ENCODE peak calls at places on chromosomes 3 and 15, in four cellular contexts. C, X, N and K are unnamed samples. For H3K27me3, H3K4me1 and H3K36me3, the result is how much of the 10 kb centered on the place peaks cover.

GRCh38 chr3:7789324-7789723 is 712.3 kb upstream of the LMCD1 start:
- DNase-seq in C (no peak), X (no peak), N (no peak), K (no peak)

GRCh38 chr3:125194849-125195601 is 17.5 kb downstream of the SLC12A8 start:
- DNase-seq in C (no peak), X (no peak), N (no peak), K (no peak)

GRCh38 chr15:50162988-50163718 is 18.8 kb upstream of the SLC27A2 start:
- DNase-seq in C (no peak), X (no peak), N (no peak), K (no peak)

GRCh38 chr3:42746455-42747450 is 26.3 kb downstream of the CCDC13 start:
- DNase-seq in C (no peak), X (peak), N (no peak), K (peak)

GRCh38 chr3:45574067-45574494 is 20.5 kb upstream of the LIMD1 start:
- DNase-seq in C (no peak), X (no peak), N (no peak), K (no peak)

GRCh38 chr3:39166932-39167532 is 13.6 kb upstream of the CSRNP1 start:
- DNase-seq in C (no peak), X (no peak), N (no peak), K (peak)

GRCh38 chr3:73765878-73766564 is 141.3 kb upstream of the PDZRN3 start:
- DNase-seq in C (no peak), X (no peak), N (no peak), K (no peak)

GRCh38 chr3:31952205-31952604 is 28.9 kb downstream of the OSBPL10 start:
- DNase-seq in C (no peak), X (no peak), N (no peak), K (no peak)

GRCh38 chr3:30693470-30694120 is 87.2 kb downstream of the TGFBR2 start:
- DNase-seq in C (peak), X (no peak), N (peak), K (no peak)

GRCh38 chr3:119796785-119797184 is 14.9 kb downstream of the NR1I2 start:
- DNase-seq in C (no peak), X (no peak), N (no peak), K (no peak)

GRCh38 chr3:188026191-188026968 is 127.6 kb upstream of the LPP start:
- DNase-seq in C (no peak), X (no peak), N (no peak), K (no peak)

GRCh38 chr3:59253523-59253922 is 203.7 kb upstream of the CFAP20DC start:
- DNase-seq in C (no peak), X (no peak), N (no peak), K (no peak)

GRCh38 chr3:180646187-180646790 is 33.0 kb downstream of the CCDC39 start:
- DNase-seq in C (peak), X (no peak), N (no peak), K (no peak)

GRCh38 chr3:135844381-135844780 is 121.1 kb upstream of the PPP2R3A start:
- DNase-seq in C (no peak), X (no peak), N (no peak), K (no peak)

GRCh38 chr3:185831195-185831594 is 6.4 kb upstream of the IGF2BP2 start:
- DNase-seq in C (no peak), X (no peak), N (no peak), K (no peak)

GRCh38 chr3:56423537-56424209 is 44.6 kb downstream of the ERC2 start:
- DNase-seq in C (no peak), X (peak), N (no peak), K (no peak)

GRCh38 chr3:138594150-138594934 is at the start of gene CEP70:
- DNase-seq in C (peak), X (peak), N (peak), K (peak)

DNA sequence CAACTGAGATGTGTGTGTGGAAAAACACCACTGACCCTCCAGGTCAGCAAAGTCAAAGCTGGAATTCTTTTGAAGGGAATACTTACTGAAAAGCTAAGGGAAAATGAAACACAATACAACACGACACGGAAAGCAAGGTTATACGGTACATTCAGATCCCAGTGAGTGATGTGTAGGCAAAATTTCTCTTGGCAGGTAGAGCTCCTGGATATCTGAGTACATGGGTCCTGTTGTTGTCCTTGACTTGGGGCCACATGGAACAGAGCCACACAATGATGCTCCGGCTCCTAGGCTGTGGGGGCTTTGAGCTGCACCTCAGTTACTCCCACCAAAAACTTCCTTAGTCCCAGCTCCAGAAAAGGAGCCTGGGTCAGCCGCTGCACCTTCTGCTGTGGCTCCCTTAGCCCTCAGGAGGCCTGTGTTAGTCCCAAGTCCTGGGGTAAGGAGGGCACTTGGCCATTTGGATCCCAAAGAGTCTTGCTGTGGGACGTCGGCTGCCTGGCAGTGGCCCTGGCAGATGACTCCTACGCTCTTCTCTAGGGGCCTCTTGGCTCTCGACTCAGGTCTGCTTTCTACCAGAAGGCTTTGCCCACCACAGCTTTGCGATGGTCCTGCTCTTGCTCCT is 95.6 kb downstream of the ADCY5 start:
- DNase-seq in C (no peak), X (no peak), N (peak), K (no peak)
- H3K27me3 ChIP-seq in C (under half), X (under half), N (under half), K (under half)

GRCh38 chr3:160099855-160100254 is 111.2 kb downstream of the IL12A start:
- DNase-seq in C (no peak), X (no peak), N (no peak), K (no peak)

GRCh38 chr3:160097478-160097877 is 108.8 kb downstream of the IL12A start:
- DNase-seq in C (no peak), X (no peak), N (no peak), K (no peak)

GRCh38 chr3:160098946-160099626 is 110.5 kb downstream of the IL12A start:
- DNase-seq in C (no peak), X (no peak), N (no peak), K (no peak)

GRCh38 chr3:160100610-160101009 is 112.0 kb downstream of the IL12A start:
- DNase-seq in C (no peak), X (no peak), N (no peak), K (no peak)

DNA sequence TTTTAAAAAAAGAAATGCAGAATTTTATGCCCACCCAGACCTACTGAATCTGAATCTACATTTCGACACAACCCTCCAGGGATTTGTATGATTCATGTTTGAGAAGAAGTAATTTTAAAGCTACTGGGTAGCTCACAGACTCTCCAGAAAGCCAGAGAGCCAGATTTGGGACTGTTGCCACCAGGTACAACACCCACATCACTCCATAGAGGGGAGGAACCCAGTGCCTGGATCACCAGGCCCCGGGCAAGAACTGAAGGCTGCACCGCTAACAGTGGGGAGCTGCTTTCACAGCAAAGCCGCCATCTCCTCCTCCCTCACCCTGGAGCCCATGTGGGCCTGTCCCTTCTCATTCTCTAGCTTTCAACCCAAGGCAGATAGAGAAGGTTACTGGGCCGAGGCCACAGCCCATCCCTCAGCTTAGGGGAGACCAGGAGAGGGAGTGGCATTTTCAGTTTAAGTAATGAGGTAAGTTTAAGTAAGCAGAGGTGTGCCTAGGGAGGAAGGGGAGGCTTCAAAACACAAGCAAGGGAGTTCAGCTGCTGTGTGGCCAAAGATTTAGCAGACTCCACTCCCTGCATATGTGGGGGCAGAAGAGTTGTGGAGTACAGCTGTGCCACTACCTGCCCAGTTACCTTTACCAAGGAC is 109.8 kb downstream of the IL12A start:
- DNase-seq in C (no peak), X (no peak), N (no peak), K (no peak)
- H3K4me1 ChIP-seq in C (under half), X (under half), N (under half), K (under half)

GRCh38 chr3:101854608-101855304 is 5.4 kb downstream of the NFKBIZ start:
- DNase-seq in C (no peak), X (no peak), N (no peak), K (no peak)
- H3K36me3 ChIP-seq in C (half or more), X (under half), N (half or more), K (half or more)

GRCh38 chr15:76338555-76339301 is 2.2 kb downstream of the ISL2 start:
- DNase-seq in C (peak), X (no peak), N (no peak), K (no peak)

GRCh38 chr15:76337739-76338554 is 1.4 kb downstream of the ISL2 start:
- DNase-seq in C (no peak), X (no peak), N (no peak), K (no peak)

GRCh38 chr15:76340802-76341365 is 4.3 kb downstream of the ISL2 start:
- DNase-seq in C (no peak), X (no peak), N (no peak), K (no peak)

GRCh38 chr15:76340198-76340801 is 3.7 kb downstream of the ISL2 start:
- DNase-seq in C (no peak), X (no peak), N (no peak), K (peak)

DNA sequence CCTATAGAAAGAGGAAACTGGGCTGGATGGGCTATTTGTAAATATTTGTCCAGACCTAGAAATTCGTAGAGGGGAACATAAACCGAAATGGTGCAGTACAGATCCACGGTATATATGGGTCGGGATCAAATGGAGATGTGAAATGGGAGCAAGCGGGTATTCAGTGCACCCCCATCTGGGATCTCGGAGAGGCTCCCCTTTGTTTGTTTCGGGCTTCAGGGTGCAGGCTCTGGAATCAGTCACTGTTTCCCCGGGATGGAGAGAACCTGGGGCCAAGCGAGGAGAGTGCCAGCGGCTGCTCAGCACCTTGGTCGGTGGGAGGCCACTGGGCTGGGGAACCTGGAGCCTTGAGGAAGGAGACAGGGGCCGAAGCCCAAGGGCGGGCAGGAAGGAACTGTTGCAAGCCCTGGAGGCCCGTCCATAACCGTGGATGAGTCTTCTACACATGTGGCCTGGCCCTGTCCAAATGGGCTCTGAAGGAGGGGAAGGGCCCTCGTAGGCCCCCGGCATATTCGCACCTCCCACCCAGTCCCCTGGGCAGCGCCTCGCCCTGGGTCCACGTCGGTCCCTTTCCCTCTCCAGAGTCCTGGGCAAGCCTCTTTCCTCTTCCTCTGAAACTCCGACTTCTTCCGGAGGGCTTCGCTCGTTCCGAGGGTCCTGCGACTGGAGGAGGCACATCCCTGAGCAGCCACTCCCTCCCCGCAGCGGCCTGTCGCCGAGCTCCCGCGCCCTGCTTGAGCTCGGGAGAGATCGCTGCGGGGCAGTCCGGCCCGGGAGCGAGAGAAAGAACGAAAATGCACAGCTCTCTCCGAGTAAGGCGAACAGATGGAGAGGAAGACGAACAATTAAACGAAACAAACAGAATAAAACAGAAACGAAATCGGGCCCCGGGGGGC is 3.0 kb downstream of the ISL2 start:
- DNase-seq in C (no peak), X (no peak), N (no peak), K (no peak)
- H3K27me3 ChIP-seq in C (under half), X (under half), N (half or more), K (half or more)

DNA sequence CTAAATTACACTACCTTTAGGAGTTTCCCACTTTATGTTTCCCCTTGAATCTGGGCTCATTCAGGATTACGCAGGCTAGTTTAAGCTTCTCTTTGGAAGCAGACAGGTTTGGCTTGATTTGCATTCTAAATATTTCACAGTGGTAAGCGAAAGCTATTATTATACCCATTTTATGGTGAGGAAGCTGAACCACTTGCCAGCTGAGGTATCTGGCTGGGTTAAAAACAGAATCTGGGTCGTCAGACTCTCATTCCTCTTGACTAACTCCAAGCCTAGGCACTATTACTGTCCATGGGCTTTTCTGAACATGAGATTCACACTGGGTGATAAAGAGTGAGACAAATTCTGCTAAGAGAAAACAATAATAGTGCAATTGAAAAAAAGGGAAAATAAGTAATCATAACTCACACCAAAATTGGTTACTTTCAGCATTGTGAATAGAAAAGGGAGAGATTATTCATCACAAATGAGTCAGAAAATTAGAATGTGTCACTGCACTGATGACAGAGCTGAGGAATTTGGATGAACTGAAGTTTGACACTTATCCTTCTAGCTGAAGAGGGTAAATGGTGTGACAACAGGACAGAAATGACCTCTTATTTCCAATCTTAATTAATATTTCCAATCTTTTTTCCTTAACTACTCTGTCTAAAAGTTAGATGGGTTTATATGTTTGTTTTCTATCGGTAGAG is 211.3 kb downstream of the TIGIT start:
- DNase-seq in C (no peak), X (no peak), N (no peak), K (no peak)
- H3K4me1 ChIP-seq in C (under half), X (under half), N (under half), K (under half)

GRCh38 chr3:183650554-183650953 is 15.1 kb downstream of the KLHL24 start:
- DNase-seq in C (no peak), X (no peak), N (no peak), K (no peak)

GRCh38 chr3:183653209-183654064 is 18.0 kb downstream of the KLHL24 start:
- DNase-seq in C (no peak), X (no peak), N (no peak), K (no peak)

DNA sequence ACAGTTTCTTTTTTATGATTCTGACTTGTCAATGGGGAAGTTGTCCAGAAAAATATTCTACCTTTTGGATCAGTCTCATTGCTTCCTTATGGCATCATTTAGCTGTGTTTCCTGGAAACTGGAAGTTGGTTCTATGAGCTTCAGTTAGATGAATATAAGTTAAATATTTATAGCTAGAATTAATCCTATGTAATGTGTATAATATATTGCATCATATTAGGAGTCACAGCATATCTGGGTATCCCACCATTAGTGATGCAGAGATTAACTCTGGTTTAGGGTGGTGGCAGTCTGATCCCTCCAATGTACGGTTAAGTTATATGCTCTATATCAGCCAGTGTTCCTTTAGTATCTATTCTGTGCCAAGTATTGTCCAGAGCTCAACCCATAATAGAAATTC is 19.3 kb downstream of the KLHL24 start:
- DNase-seq in C (no peak), X (no peak), N (no peak), K (no peak)
- H3K36me3 ChIP-seq in C (under half), X (under half), N (half or more), K (half or more)

GRCh38 chr15:36884404-36885335 is 215.7 kb downstream of the MEIS2 start:
- DNase-seq in C (no peak), X (no peak), N (no peak), K (no peak)

GRCh38 chr15:36886135-36887011 is 214.0 kb downstream of the MEIS2 start:
- DNase-seq in C (no peak), X (no peak), N (no peak), K (no peak)

GRCh38 chr15:36885709-36886108 is 214.6 kb downstream of the MEIS2 start:
- DNase-seq in C (no peak), X (no peak), N (no peak), K (no peak)

GRCh38 chr15:36882487-36883108 is 217.8 kb downstream of the MEIS2 start:
- DNase-seq in C (no peak), X (no peak), N (no peak), K (no peak)

GRCh38 chr15:36883705-36884355 is 216.5 kb downstream of the MEIS2 start:
- DNase-seq in C (peak), X (peak), N (peak), K (peak)
- H3K27me3 ChIP-seq in C (under half), X (under half), N (under half), K (half or more)